ENCODE peak calls at places on chromosome 16, in nine cellular contexts. X, Z, W, G, R, M, H, Y and U are unnamed samples. For H3K36me3 and H3K4me1, the result is how much of the 10 kb centered on the place peaks cover.

GRCh38 chr16:25093208-25094061 is 18.1 kb upstream of the LCMT1 start:
- DNase-seq in G (no peak), Z (no peak), H (no peak), M (no peak), W (no peak), Y (no peak), X (no peak), R (no peak), U (no peak)

GRCh38 chr16:24180451-24180850 is 75.7 kb upstream of the CACNG3 start:
- DNase-seq in R (no peak), M (no peak), W (no peak), G (no peak), Z (no peak), Y (no peak), X (no peak), H (no peak), U (no peak)

GRCh38 chr16:85557083-85557975 is 55.8 kb upstream of the GSE1 start:
- DNase-seq in W (no peak), M (peak), Y (peak), X (no peak), G (no peak), R (peak), Z (no peak), H (peak), U (no peak)

GRCh38 chr16:27980919-27981670 is 82.4 kb downstream of the GSG1L start:
- DNase-seq in G (no peak), W (no peak), X (no peak), M (no peak), Y (no peak), Z (no peak), R (no peak), H (no peak), U (no peak)

GRCh38 chr16:88400186-88400585 is 17.4 kb downstream of the ZNF469 start:
- DNase-seq in Y (no peak), M (no peak), R (no peak), Z (no peak), W (no peak), G (no peak), X (no peak), H (no peak), U (no peak)

GRCh38 chr16:74738816-74739215 is 35.8 kb downstream of the FA2H start:
- DNase-seq in X (no peak), Y (no peak), W (no peak), G (no peak), Z (no peak), H (no peak), M (no peak), R (no peak), U (no peak)

GRCh38 chr16:67248401-67249177 is at the start of gene SLC9A5:
- DNase-seq in G (peak), W (peak), X (peak), Y (no peak), Z (no peak), H (peak), R (peak), M (peak), U (no peak)

GRCh38 chr16:11990672-11991390 is 14.3 kb downstream of the SNX29 start:
- DNase-seq in W (no peak), X (no peak), R (no peak), G (no peak), M (no peak), Z (no peak), H (no peak), Y (no peak), U (no peak)

GRCh38 chr16:23318639-23319038 is 16.5 kb downstream of the SCNN1B start:
- DNase-seq in W (no peak), X (no peak), Y (peak), M (no peak), R (no peak), G (no peak), H (no peak), Z (no peak), U (no peak)

GRCh38 chr16:12901204-12901596 is 198 bp upstream of the SHISA9 start:
- DNase-seq in Z (no peak), Y (no peak), H (peak), R (peak), X (no peak), M (peak), W (no peak), G (peak), U (no peak)

GRCh38 chr16:11056989-11057645 is 112.8 kb downstream of the CLEC16A start:
- DNase-seq in Y (no peak), Z (no peak), W (no peak), G (no peak), R (no peak), M (no peak), H (no peak), X (no peak), U (no peak)

GRCh38 chr16:52193441-52193840 is 353.5 kb downstream of the TOX3 start:
- DNase-seq in Y (peak), W (no peak), G (no peak), Z (no peak), R (no peak), H (no peak), M (no peak), X (no peak), U (no peak)

GRCh38 chr16:11128211-11129123 is 127.5 kb downstream of the SOCS1 start:
- DNase-seq in Y (no peak), R (no peak), X (peak), Z (no peak), W (no peak), M (no peak), H (no peak), G (no peak), U (no peak)

GRCh38 chr16:75376475-75376907 is 56.8 kb downstream of the CFDP1 start:
- DNase-seq in G (no peak), H (no peak), W (no peak), R (no peak), X (no peak), M (peak), Y (no peak), Z (no peak), U (no peak)

GRCh38 chr16:78224342-78224741 is 124.9 kb downstream of the WWOX start:
- DNase-seq in R (no peak), G (no peak), Z (no peak), W (no peak), M (no peak), H (no peak), Y (no peak), X (no peak), U (no peak)

GRCh38 chr16:22027633-22028032 is 19.7 kb downstream of the MOSMO start:
- DNase-seq in H (no peak), R (no peak), Z (no peak), M (no peak), W (no peak), G (no peak), X (no peak), Y (no peak), U (no peak)
- H3K4me3 ChIP-seq in H (no peak), R (no peak), Z (no peak), M (no peak), W (no peak), G (no peak), X (no peak), Y (no peak), U (no peak)

DNA sequence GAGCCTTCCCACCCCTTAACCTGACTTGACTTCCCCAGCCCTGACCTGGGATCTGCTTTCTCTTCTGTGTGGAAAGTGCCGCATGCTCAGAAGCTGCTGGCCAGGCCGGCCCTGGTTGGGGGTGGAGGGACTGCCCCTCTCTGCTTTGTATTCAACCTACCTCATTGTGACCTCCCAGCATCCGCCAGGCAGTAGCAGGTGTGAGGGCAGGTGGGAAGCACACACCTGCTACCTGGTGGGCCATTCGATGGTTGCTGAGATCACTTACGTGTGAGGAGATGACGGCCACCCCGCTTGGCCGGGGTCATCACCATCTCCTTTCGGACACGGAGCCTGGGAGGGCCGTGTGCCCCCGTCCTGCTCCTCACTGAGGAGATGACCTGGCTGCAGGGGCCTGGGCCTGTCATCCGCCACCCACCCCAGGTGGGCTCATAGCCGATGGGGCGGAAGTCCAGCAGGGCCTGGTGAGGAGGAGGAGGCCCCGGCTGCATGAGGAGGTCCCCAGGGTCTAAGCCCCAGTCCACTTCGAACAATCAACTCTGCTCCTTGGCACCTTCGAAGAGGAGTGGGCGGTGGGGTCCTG is 7.1 kb downstream of the CPNE7 start:
- DNase-seq in X (no peak), G (no peak), Y (no peak), W (no peak), Z (no peak), R (no peak), M (no peak), H (no peak), U (no peak)
- H3K36me3 ChIP-seq in X (under half), G (under half), Y (under half), W (under half), Z (under half), R (under half), M (under half), H (under half), U (under half)

GRCh38 chr16:68395167-68395786 is 53.0 kb downstream of the SMPD3 start:
- DNase-seq in W (no peak), Z (no peak), H (no peak), X (no peak), R (no peak), G (no peak), Y (no peak), M (no peak), U (peak)
- H3K4me1 ChIP-seq in W (under half), Z (under half), H (under half), X (under half), R (under half), G (under half), Y (under half), M (under half), U (under half)

GRCh38 chr16:706189-707061 is 824 bp upstream of the FBXL16 start:
- DNase-seq in X (no peak), R (peak), Z (no peak), G (no peak), Y (no peak), M (peak), H (no peak), W (no peak), U (no peak)

GRCh38 chr16:705748-706188 is at the start of gene FBXL16:
- DNase-seq in R (peak), M (peak), X (no peak), H (no peak), Z (no peak), G (no peak), Y (no peak), W (no peak), U (no peak)

GRCh38 chr16:704047-704446 is 1.6 kb downstream of the FBXL16 start:
- DNase-seq in G (no peak), Y (no peak), Z (no peak), X (no peak), M (no peak), H (no peak), W (no peak), R (no peak), U (no peak)

GRCh38 chr16:703406-703805 is 2.2 kb downstream of the FBXL16 start:
- DNase-seq in H (no peak), G (no peak), X (no peak), M (no peak), W (no peak), R (no peak), Z (no peak), Y (no peak), U (no peak)

GRCh38 chr16:704552-705380 is 835 bp downstream of the FBXL16 start:
- DNase-seq in H (no peak), R (peak), M (no peak), Z (no peak), G (peak), X (no peak), Y (no peak), W (no peak), U (no peak)
- H3K4me3 ChIP-seq in H (peak), R (no peak), M (no peak), Z (peak), G (no peak), X (no peak), Y (no peak), W (no peak), U (no peak)

GRCh38 chr16:72023962-72024361 is 15.4 kb downstream of the DHODH start:
- DNase-seq in Y (no peak), X (no peak), G (no peak), H (no peak), R (no peak), W (no peak), Z (no peak), M (no peak), U (no peak)
- H3K36me3 ChIP-seq in Y (under half), X (under half), G (under half), H (under half), R (under half), W (under half), Z (half or more), M (under half), U (under half)

GRCh38 chr16:17362946-17363345 is 107.8 kb downstream of the XYLT1 start:
- DNase-seq in G (no peak), Y (no peak), Z (no peak), X (no peak), R (no peak), H (no peak), W (no peak), M (no peak), U (no peak)

GRCh38 chr16:17362191-17362590 is 108.6 kb downstream of the XYLT1 start:
- DNase-seq in W (no peak), H (no peak), Z (no peak), G (no peak), Y (no peak), X (no peak), M (no peak), R (no peak), U (no peak)

GRCh38 chr16:17359778-17360177 is 111.0 kb downstream of the XYLT1 start:
- DNase-seq in H (no peak), R (no peak), X (no peak), W (no peak), M (no peak), G (no peak), Z (no peak), Y (no peak), U (no peak)

GRCh38 chr16:17358846-17359245 is 111.9 kb downstream of the XYLT1 start:
- DNase-seq in W (no peak), Z (no peak), M (no peak), X (no peak), G (no peak), H (no peak), Y (no peak), R (peak), U (no peak)

DNA sequence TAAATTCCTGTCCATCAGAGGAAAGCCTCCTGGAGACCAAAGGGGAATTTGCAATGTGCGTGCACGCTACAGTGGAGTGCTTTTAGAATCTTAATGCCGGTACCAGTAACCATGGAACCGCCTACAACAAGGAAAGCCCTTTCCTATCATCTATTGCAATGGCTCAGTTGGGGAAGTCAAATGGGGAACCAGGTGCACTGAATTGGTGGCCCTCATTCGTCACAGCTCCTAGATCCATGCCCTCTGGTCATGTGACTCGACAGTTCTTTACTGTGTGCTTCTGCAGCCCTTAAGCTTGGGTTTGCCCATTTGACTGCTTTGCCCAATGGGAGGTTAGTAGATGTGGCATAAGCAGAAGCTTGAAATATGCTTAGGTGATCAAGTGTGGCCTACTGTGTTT is 110.0 kb downstream of the XYLT1 start:
- DNase-seq in H (no peak), R (no peak), G (no peak), X (no peak), M (no peak), W (no peak), Z (no peak), Y (no peak), U (no peak)
- H3K4me1 ChIP-seq in H (under half), R (under half), G (under half), X (under half), M (under half), W (under half), Z (half or more), Y (under half), U (half or more)

DNA sequence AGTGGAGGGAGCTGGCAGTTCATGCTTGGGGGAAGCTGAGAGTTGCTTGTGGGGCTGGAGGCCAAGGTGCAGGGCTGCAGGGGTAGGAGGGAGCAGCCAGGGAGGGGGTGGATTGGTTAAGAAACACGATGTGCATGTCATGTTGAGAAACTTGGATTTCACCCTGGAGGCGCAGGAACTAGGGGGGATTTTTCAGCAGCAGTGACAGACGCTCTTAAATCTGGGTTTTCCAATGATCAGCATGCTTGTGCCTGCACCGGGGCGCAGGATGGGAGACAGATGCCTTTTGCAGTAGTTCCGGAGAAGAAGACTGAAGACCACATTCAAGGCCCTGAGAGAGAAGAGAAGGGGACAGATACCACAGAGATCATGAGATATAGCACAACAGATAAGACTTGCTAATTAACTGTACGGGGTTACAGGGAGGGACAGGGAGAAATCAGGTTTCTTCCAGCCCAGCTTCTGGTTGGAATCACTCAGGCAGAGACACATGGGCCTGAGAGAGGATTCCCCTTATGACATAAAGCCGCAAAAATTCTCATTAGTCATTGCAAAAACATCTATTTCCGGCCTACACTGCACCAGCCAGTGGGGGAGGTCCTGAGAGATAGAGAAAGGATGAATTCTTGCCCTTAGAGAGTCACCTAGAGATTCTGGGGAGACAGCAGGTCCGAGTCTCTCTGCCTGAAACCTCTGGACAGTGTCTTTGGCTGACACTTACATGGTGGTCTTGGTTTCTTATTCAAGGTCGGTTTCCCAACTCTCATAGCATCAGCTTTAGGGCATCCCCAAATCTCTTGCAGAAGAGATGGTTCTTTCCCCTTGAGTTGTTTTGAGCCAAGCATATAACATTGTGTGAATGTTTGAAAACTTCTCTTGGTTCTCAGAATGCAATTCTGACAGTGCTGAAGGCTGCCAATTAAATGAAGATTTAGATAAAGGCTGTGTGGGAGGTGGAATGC is 27.1 kb downstream of the CDH13 start:
- DNase-seq in G (peak), R (no peak), Y (no peak), X (no peak), M (no peak), Z (no peak), W (no peak), H (no peak), U (no peak)
- H3K4me3 ChIP-seq in G (no peak), R (no peak), Y (no peak), X (no peak), M (peak), Z (no peak), W (no peak), H (no peak), U (no peak)

GRCh38 chr16:30703971-30704370 is 5.0 kb downstream of the SRCAP start:
- DNase-seq in G (no peak), W (no peak), Y (no peak), M (no peak), R (no peak), X (no peak), Z (no peak), H (no peak), U (no peak)
- H3K36me3 ChIP-seq in G (half or more), W (under half), Y (under half), M (half or more), R (under half), X (under half), Z (half or more), H (half or more), U (under half)

GRCh38 chr16:57528499-57529323 is 7.7 kb downstream of the CCDC102A start:
- DNase-seq in X (no peak), H (peak), Z (no peak), R (peak), W (no peak), G (no peak), Y (peak), M (peak), U (peak)

GRCh38 chr16:57529324-57530103 is 6.9 kb downstream of the CCDC102A start:
- DNase-seq in Y (no peak), R (no peak), W (no peak), X (no peak), G (no peak), M (no peak), Z (no peak), H (no peak), U (peak)

GRCh38 chr16:57531253-57531575 is 5.2 kb downstream of the CCDC102A start:
- DNase-seq in X (no peak), Y (no peak), G (no peak), H (no peak), M (no peak), W (no peak), R (no peak), Z (no peak), U (no peak)

GRCh38 chr16:57530531-57531252 is 5.7 kb downstream of the CCDC102A start:
- DNase-seq in M (peak), R (no peak), G (no peak), H (no peak), X (no peak), Z (no peak), Y (no peak), W (no peak), U (peak)

DNA sequence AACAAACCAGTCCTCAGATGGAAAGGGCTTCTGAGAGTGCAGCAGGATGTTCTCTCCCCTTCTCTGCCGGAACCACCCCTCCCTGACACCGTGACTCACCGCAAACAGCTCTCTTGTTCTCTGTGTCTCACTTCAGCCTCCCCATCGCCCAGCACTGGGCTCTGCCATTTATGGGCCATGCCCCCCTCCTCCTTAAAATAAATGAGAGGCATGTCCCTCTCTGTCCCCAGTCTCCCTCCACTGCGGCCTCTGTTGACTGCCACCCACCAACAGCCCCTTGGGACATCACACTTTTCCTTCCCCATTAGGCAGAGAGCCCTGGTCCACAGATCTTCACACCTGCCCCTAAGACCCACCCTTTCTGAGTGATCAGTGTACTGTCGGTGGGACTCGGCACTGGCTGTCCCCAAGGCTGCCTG is 6.3 kb downstream of the CCDC102A start:
- DNase-seq in M (peak), R (no peak), Y (peak), W (peak), G (no peak), Z (no peak), H (no peak), X (no peak), U (peak)
- H3K4me1 ChIP-seq in M (under half), R (under half), Y (under half), W (under half), G (under half), Z (half or more), H (under half), X (under half), U (half or more)